ENCODE peak calls at places on chromosomes 5 and 9, in eight cellular contexts. S is uterus, X is heart right ventricle, F is fibroblast of mammary gland, M is SJSA1, D is stomach, L is lower leg skin, I is astrocyte of the spinal cord. O is an unnamed sample.

GRCh38 chr9:37499297-37499696 is 13.5 kb downstream of the POLR1E start:
- DNase-seq in S (no peak), X (no peak), F (no peak), M (no peak), D (no peak), L (no peak), I (no peak), O (no peak)

GRCh38 chr9:133582501-133583045 is 26.6 kb downstream of the FAM163B start:
- DNase-seq in S (no peak), X (peak; percentile 20), F (no peak), M (no peak), D (no peak), L (no peak), I (no peak), O (no peak)

GRCh38 chr9:133112361-133113026 is 8.5 kb downstream of the RALGDS start:
- DNase-seq in S (peak; percentile 43), X (peak; percentile 34), F (no peak), M (no peak), D (no peak), L (peak; percentile 80), I (no peak), O (peak; percentile 79)

GRCh38 chr5:14503681-14504331 is 77.8 kb upstream of the OTULINL start:
- DNase-seq in S (no peak), X (no peak), F (no peak), M (no peak), D (no peak), L (no peak), I (no peak), O (no peak)

GRCh38 chr5:91188755-91189154 is 194.4 kb downstream of the ARRDC3 start:
- DNase-seq in S (no peak), X (no peak), F (no peak), M (no peak), D (no peak), L (no peak), I (no peak), O (no peak)

GRCh38 chr5:142820447-142820846 is 50.3 kb downstream of the ARHGAP26 start:
- DNase-seq in S (no peak), X (no peak), F (no peak), M (no peak), D (no peak), L (no peak), I (no peak), O (no peak)

GRCh38 chr9:134525841-134526797 is 115.5 kb upstream of the COL5A1 start:
- DNase-seq in S (peak; percentile 32), X (peak; percentile 73), F (peak; percentile 60), M (no peak), D (peak; percentile 27), L (no peak), I (no peak), O (no peak)

GRCh38 chr9:115015018-115015635 is 84.7 kb upstream of the TNFSF8 start:
- DNase-seq in S (no peak), X (no peak), F (peak; percentile 76), M (peak; percentile 52), D (peak; percentile 40), L (no peak), I (peak; percentile 54), O (no peak)

GRCh38 chr5:163379298-163380155 is 57.9 kb upstream of the CCNG1 start:
- DNase-seq in S (no peak), X (no peak), F (peak; percentile 90), M (peak; percentile 32), D (no peak), L (no peak), I (peak; percentile 90), O (no peak)

GRCh38 chr5:160207061-160207460 is 22.2 kb upstream of the FABP6 start:
- DNase-seq in S (no peak), X (no peak), F (no peak), M (no peak), D (no peak), L (no peak), I (no peak), O (no peak)

GRCh38 chr5:73967347-73967746 is 341.4 kb downstream of the ARHGEF28 start:
- DNase-seq in S (no peak), X (no peak), F (no peak), M (no peak), D (no peak), L (no peak), I (no peak), O (no peak)

GRCh38 chr5:111512406-111513174 is at the start of gene STARD4:
- DNase-seq in S (peak; percentile 88), X (peak; percentile 92), F (peak; percentile 98), M (peak; percentile 96), D (peak; percentile 93), L (peak; percentile 91), I (peak; percentile 97), O (peak; percentile 96)

GRCh38 chr5:72509401-72509800 is 2.2 kb upstream of the ZNF366 start:
- DNase-seq in S (no peak), X (peak; percentile 75), F (no peak), M (no peak), D (no peak), L (no peak), I (no peak), O (no peak)

GRCh38 chr5:124519396-124519795 is 227.0 kb downstream of the ZNF608 start:
- DNase-seq in S (peak; percentile 63), X (no peak), F (peak; percentile 88), M (peak; percentile 22), D (no peak), L (no peak), I (peak; percentile 79), O (no peak)

GRCh38 chr9:98360176-98360708 is 104.8 kb upstream of the TBC1D2 start:
- DNase-seq in S (no peak), X (no peak), F (no peak), M (no peak), D (no peak), L (no peak), I (no peak), O (peak; percentile 10)

GRCh38 chr9:128117613-128118471 is 9.7 kb downstream of the PTGES2 start:
- DNase-seq in S (peak; percentile 94), X (peak; percentile 98), F (peak; percentile 84), M (peak; percentile 72), D (peak; percentile 96), L (peak; percentile 90), I (peak; percentile 87), O (peak; percentile 95)

GRCh38 chr9:128115187-128116103 is 12.1 kb downstream of the PTGES2 start:
- DNase-seq in S (peak; percentile 13), X (no peak), F (no peak), M (no peak), D (peak; percentile 94), L (no peak), I (no peak), O (no peak)

GRCh38 chr9:128116104-128117083 is 11.1 kb downstream of the PTGES2 start:
- DNase-seq in S (peak; percentile 13), X (no peak), F (no peak), M (no peak), D (peak; percentile 44), L (no peak), I (no peak), O (no peak)

GRCh38 chr9:128113526-128114325 is 13.8 kb downstream of the PTGES2 start:
- DNase-seq in S (no peak), X (no peak), F (no peak), M (no peak), D (peak; percentile 28), L (no peak), I (no peak), O (no peak)

DNA sequence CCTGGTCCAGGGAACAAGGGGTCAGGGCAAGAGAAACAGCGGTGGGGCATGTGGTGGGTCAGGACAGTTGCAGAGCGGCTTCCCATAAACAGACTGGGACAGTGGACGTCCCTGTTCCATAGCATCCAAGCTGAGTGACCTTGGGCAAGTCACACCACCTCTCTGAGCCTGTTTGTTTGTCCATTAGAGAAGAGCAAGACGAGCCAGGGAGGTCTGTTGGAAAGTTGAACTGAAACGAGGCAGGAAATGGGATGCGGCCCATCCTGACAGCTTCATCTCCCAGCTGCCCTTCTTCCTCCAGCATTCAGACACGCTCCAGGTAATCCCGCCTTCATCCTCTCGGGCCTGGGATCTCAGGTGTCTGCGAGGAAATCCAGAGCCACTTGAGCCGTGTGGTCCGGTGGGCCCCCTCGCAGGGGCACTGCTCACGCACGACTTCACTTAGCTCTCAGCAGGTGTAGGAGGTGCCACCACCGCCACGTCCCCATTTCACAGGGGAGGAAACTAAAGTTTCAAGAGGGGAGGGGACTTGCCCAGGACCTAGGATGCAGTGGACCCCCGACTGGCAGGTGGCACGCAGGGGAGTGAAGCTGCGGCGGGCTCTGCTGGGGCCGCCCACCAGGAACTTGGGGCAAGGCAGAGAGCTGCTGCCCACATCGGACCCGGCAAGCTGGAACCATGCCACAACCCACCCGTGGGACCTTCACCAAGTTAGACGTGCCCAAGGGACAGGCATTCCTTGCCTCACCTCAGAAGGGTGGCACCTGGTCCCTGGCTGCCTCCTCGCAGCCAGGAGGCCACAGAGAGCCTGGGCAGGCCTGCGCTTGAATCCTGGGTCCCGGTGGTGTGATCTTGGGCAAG is 13.0 kb downstream of the PTGES2 start:
- DNase-seq in S (peak; percentile 31), X (no peak), F (no peak), M (no peak), D (peak; percentile 26), L (no peak), I (no peak), O (no peak)
- H3K4me3 ChIP-seq in S (no peak overlapping the region), X (no peak overlapping the region), F (no peak overlapping the region), M (no peak overlapping the region), D (peak overlapping the region; percentile 36), L (no peak overlapping the region), I (no peak overlapping the region), O (no peak overlapping the region)

DNA sequence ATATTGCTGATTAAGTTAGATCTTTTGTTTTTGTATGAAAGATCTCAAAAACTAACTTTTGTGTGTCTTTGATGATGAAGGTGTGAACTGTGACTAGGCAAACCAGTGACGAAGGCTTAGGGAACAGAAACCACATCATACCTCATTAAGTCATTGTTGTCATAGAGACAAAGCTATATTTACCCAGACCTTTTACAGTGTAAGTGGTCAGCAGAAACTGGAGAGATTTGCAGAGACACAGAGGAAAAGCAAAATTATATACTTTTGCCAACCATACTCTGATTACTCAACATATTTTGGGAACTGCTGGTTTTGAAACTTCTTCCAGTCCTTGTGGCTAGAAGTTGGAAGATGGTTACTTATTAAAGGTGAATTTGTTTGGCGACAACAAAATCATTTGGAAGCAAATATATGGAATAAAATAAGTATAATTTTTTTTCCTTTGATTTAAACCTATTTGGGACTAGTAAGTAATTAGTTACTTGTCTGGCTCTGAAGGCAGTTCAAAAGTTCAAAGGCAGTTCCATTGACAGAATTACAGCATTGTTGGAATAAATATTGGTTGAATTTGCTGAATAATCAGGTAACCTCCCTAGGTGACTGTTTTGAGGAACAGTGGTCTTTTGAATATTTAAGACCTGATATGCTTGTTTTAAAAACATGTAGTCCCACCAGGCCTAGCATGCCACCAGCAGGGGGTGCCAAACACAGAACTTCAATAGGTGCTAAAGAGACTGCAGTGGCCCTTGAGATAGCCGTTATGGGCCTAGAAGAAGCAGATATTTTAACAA is 103.8 kb downstream of the RPS23 start:
- DNase-seq in S (peak; percentile 31), X (peak; percentile 54), F (peak; percentile 90), M (peak; percentile 18), D (peak; percentile 65), L (peak; percentile 34), I (peak; percentile 89), O (peak; percentile 58)
- H3K4me3 ChIP-seq in S (no peak overlapping the region), X (no peak overlapping the region), F (no peak overlapping the region), M (no peak overlapping the region), D (no peak overlapping the region), L (no peak overlapping the region), I (no peak overlapping the region), O (no peak overlapping the region)

GRCh38 chr5:180808461-180809000 is 5.9 kb upstream of the MGAT1 start:
- DNase-seq in S (no peak), X (no peak), F (no peak), M (no peak), D (no peak), L (no peak), I (no peak), O (no peak)
- H3K4me3 ChIP-seq in S (peak overlapping the region; percentile 80), X (peak overlapping the region; percentile 76), F (peak overlapping the region; percentile 86), M (no peak overlapping the region), D (peak overlapping the region; percentile 75), L (no peak overlapping the region), I (no peak overlapping the region), O (no peak overlapping the region)

GRCh38 chr9:116087246-116087645 is 66.3 kb upstream of the PAPPA start:
- DNase-seq in S (peak; percentile 18), X (peak; percentile 8), F (peak; percentile 89), M (no peak), D (peak; percentile 26), L (peak; percentile 38), I (peak; percentile 66), O (peak; percentile 42)
- H3K4me3 ChIP-seq in S (no peak overlapping the region), X (no peak overlapping the region), F (no peak overlapping the region), M (no peak overlapping the region), D (no peak overlapping the region), L (no peak overlapping the region), I (no peak overlapping the region), O (no peak overlapping the region)

O was measured in lung.